ENCODE peak calls at places on chromosomes 2 and 18, in nine cellular contexts. S is NCI-H2171; C is naive thymus-derived CD4-positive, alpha-beta T cell; B is GM03348; Q is NAMALWA; U is AG08395; F is esophagus squamous epithelium; N is T-helper 17 cell; Y is activated naive CD8-positive, alpha-beta T cell treated with anti-CD3 and anti-CD28 coated beads, Interleukin-2, amount 50 U/mL, for 16 hours. I is an unnamed sample.

GRCh38 chr2:233905945-233906344 is 11.2 kb upstream of the TRPM8 start:
- DNase-seq in S (no peak), C (no peak), B (no peak), Q (no peak), U (no peak), F (no peak), N (no peak), Y (no peak), I (no peak)

GRCh38 chr2:171600126-171600525 is 77.9 kb downstream of the CYBRD1 start:
- DNase-seq in S (no peak), C (no peak), B (no peak), Q (no peak), U (no peak), F (no peak), N (no peak), Y (no peak), I (no peak)

GRCh38 chr18:22606563-22607283 is 189.0 kb upstream of the CTAGE1 start:
- DNase-seq in S (no peak), C (no peak), B (peak; percentile 40), Q (no peak), U (no peak), F (no peak), N (no peak), Y (no peak), I (no peak)

GRCh38 chr2:151056870-151057269 is 204.8 kb downstream of the RBM43 start:
- DNase-seq in S (no peak), C (no peak), B (peak; percentile 53), Q (no peak), U (no peak), F (no peak), N (no peak), Y (no peak), I (no peak)

GRCh38 chr18:50338122-50338521 is 36.7 kb upstream of the SKA1 start:
- DNase-seq in S (no peak), C (no peak), B (no peak), Q (no peak), U (no peak), F (no peak), N (no peak), Y (no peak), I (no peak)

GRCh38 chr2:32699151-32699550 is 71.3 kb downstream of the TTC27 start:
- DNase-seq in S (no peak), C (no peak), B (no peak), Q (no peak), U (no peak), F (no peak), N (no peak), Y (no peak), I (no peak)

GRCh38 chr2:124704056-124704644 is 679.1 kb downstream of the CNTNAP5 start:
- DNase-seq in S (peak; percentile 73), C (no peak), B (no peak), Q (no peak), U (no peak), F (no peak), N (no peak), Y (no peak), I (no peak)

GRCh38 chr18:45687617-45688016 is 36.4 kb upstream of the SLC14A1 start:
- DNase-seq in S (peak; percentile 46), C (no peak), B (no peak), Q (peak; percentile 73), U (no peak), F (no peak), N (no peak), Y (no peak), I (no peak)

GRCh38 chr2:102735431-102736130 is 26.2 kb upstream of the TMEM182 start:
- DNase-seq in S (no peak), C (no peak), B (peak; percentile 7), Q (no peak), U (no peak), F (no peak), N (no peak), Y (no peak), I (no peak)

GRCh38 chr2:120587997-120588336 is 147.7 kb upstream of the GLI2 start:
- DNase-seq in S (no peak), C (no peak), B (no peak), Q (no peak), U (no peak), F (no peak), N (no peak), Y (no peak), I (no peak)

GRCh38 chr2:141911485-141912066 is 219.2 kb downstream of the LRP1B start:
- DNase-seq in S (no peak), C (no peak), B (no peak), Q (peak; percentile 70), U (no peak), F (no peak), N (no peak), Y (no peak), I (no peak)

GRCh38 chr18:46174317-46175039 is 70.3 kb downstream of the HAUS1 start:
- DNase-seq in S (peak; percentile 23), C (peak; percentile 24), B (peak; percentile 63), Q (peak; percentile 71), U (peak; percentile 41), F (no peak), N (peak; percentile 16), Y (no peak), I (peak; percentile 1)

GRCh38 chr2:57842531-57842930 is 204.1 kb upstream of the VRK2 start:
- DNase-seq in S (no peak), C (no peak), B (peak; percentile 14), Q (no peak), U (no peak), F (no peak), N (no peak), Y (no peak), I (no peak)

GRCh38 chr2:43486604-43487003 is 109.2 kb downstream of the THADA start:
- DNase-seq in S (no peak), C (no peak), B (no peak), Q (no peak), U (no peak), F (no peak), N (no peak), Y (no peak), I (no peak)

GRCh38 chr2:55168221-55169154 is 63.6 kb downstream of the CLHC1 start:
- DNase-seq in S (peak; percentile 48), C (peak; percentile 30), B (peak; percentile 74), Q (peak; percentile 67), U (peak; percentile 67), F (no peak), N (no peak), Y (no peak), I (peak; percentile 66)

GRCh38 chr18:4125246-4125938 is 329.7 kb downstream of the DLGAP1 start:
- DNase-seq in S (peak; percentile 42), C (no peak), B (peak; percentile 50), Q (no peak), U (peak; percentile 56), F (no peak), N (no peak), Y (no peak), I (no peak)

GRCh38 chr18:74760436-74760835 is 162.8 kb downstream of the ZNF407 start:
- DNase-seq in S (no peak), C (no peak), B (no peak), Q (no peak), U (no peak), F (no peak), N (no peak), Y (no peak), I (no peak)

GRCh38 chr18:51229328-51229727 is 31.8 kb upstream of the MEX3C start:
- DNase-seq in S (no peak), C (no peak), B (no peak), Q (no peak), U (no peak), F (no peak), N (no peak), Y (no peak), I (no peak)

GRCh38 chr18:23217781-23218180 is 82.5 kb downstream of the CABLES1 start:
- DNase-seq in S (no peak), C (no peak), B (no peak), Q (no peak), U (no peak), F (no peak), N (no peak), Y (no peak), I (no peak)

GRCh38 chr2:84925336-84925723 is 19.9 kb downstream of the TMSB10 start:
- DNase-seq in S (no peak), C (no peak), B (no peak), Q (no peak), U (no peak), F (no peak), N (no peak), Y (no peak), I (no peak)

GRCh38 chr2:180655842-180656454 is 324.5 kb upstream of the UBE2E3 start:
- DNase-seq in S (no peak), C (no peak), B (no peak), Q (no peak), U (no peak), F (no peak), N (no peak), Y (no peak), I (no peak)

GRCh38 chr2:204000446-204000845 is 63.9 kb downstream of the ICOS start:
- DNase-seq in S (no peak), C (peak; percentile 16), B (no peak), Q (no peak), U (no peak), F (no peak), N (no peak), Y (no peak), I (no peak)

GRCh38 chr2:64359892-64360657 is 93.9 kb upstream of the LGALSL start:
- DNase-seq in S (no peak), C (no peak), B (peak; percentile 90), Q (peak; percentile 70), U (peak; percentile 95), F (no peak), N (no peak), Y (no peak), I (no peak)

GRCh38 chr2:170924969-170925368 is 4.1 kb upstream of the GORASP2 start:
- DNase-seq in S (no peak), C (no peak), B (no peak), Q (no peak), U (no peak), F (no peak), N (no peak), Y (no peak), I (no peak)

GRCh38 chr2:26914963-26915310 is 55.5 kb upstream of the MAPRE3 start:
- DNase-seq in S (no peak), C (no peak), B (no peak), Q (no peak), U (no peak), F (no peak), N (no peak), Y (no peak), I (no peak)

I was measured in cerebellar nuclear complex.